ENCODE peak calls at places on chromosomes 4 and X, in four cellular contexts. D, G, V and P are unnamed samples.

GRCh38 chrX:74179071-74179470 is 124.9 kb upstream of the ZCCHC13 start:
- DNase-seq in D (peak), G (no peak), V (peak), P (peak)

GRCh38 chr4:183444953-183445543 is 612 bp downstream of the CDKN2AIP start:
- DNase-seq in D (no peak), G (peak), V (no peak), P (no peak)

GRCh38 chrX:13053171-13053570 is 8.8 kb upstream of the FAM9C start:
- DNase-seq in D (no peak), G (no peak), V (no peak), P (no peak)

GRCh38 chrX:98296129-98296528 is 1412.4 kb downstream of the RPA4 start:
- DNase-seq in D (no peak), G (no peak), V (no peak), P (no peak)

GRCh38 chr4:169815606-169816005 is 57.9 kb upstream of the HPF1 start:
- DNase-seq in D (peak), G (no peak), V (peak), P (no peak)

GRCh38 chr4:107619065-107619464 is 101.0 kb downstream of the PAPSS1 start:
- DNase-seq in D (peak), G (no peak), V (peak), P (peak)

GRCh38 chr4:37827802-37828321 is 1.4 kb downstream of the PGM2 start:
- DNase-seq in D (no peak), G (no peak), V (no peak), P (no peak)

GRCh38 chr4:176800891-176801534 is 8.3 kb upstream of the VEGFC start:
- DNase-seq in D (no peak), G (no peak), V (peak), P (no peak)

GRCh38 chr4:149296503-149296902 is 519.1 kb downstream of the IQCM start:
- DNase-seq in D (peak), G (no peak), V (no peak), P (no peak)

GRCh38 chrX:148371251-148371650 is 129.2 kb upstream of the AFF2 start:
- DNase-seq in D (peak), G (no peak), V (no peak), P (no peak)

GRCh38 chr4:157072002-157072401 is 3.9 kb upstream of the GLRB start:
- DNase-seq in D (no peak), G (no peak), V (peak), P (no peak)

GRCh38 chr4:48575964-48576363 is 85.9 kb downstream of the ZAR1 start:
- DNase-seq in D (no peak), G (no peak), V (peak), P (peak)

GRCh38 chr4:30208731-30209435 is 511.3 kb upstream of the PCDH7 start:
- DNase-seq in D (peak), G (no peak), V (peak), P (peak)

GRCh38 chr4:168551945-168552695 is 55.3 kb downstream of the PALLD start:
- DNase-seq in D (no peak), G (no peak), V (no peak), P (no peak)

GRCh38 chrX:13937370-13938052 is 92.2 kb downstream of the GEMIN8 start:
- DNase-seq in D (peak), G (no peak), V (peak), P (peak)

GRCh38 chr4:55561884-55562283 is 15.2 kb upstream of the CLOCK start:
- DNase-seq in D (no peak), G (no peak), V (no peak), P (no peak)

GRCh38 chr4:5206391-5206790 is 155.1 kb downstream of the STK32B start:
- DNase-seq in D (peak), G (no peak), V (peak), P (peak)

GRCh38 chrX:65985211-65985610 is 54.7 kb downstream of the VSIG4 start:
- DNase-seq in D (no peak), G (no peak), V (no peak), P (no peak)

GRCh38 chr4:25527044-25527443 is 128.6 kb upstream of the SLC34A2 start:
- DNase-seq in D (no peak), G (no peak), V (no peak), P (no peak)

GRCh38 chr4:66921433-66921832 is 623.9 kb downstream of the CENPC start:
- DNase-seq in D (no peak), G (no peak), V (no peak), P (no peak)

GRCh38 chrX:108511721-108512120 is 72.1 kb downstream of the COL4A5 start:
- DNase-seq in D (no peak), G (no peak), V (peak), P (peak)

GRCh38 chr4:87121332-87122065 is 98.9 kb downstream of the KLHL8 start:
- DNase-seq in D (no peak), G (no peak), V (peak), P (no peak)

GRCh38 chr4:73619351-73619750 is 885 bp downstream of the RASSF6 start:
- DNase-seq in D (no peak), G (no peak), V (no peak), P (no peak)

GRCh38 chr4:73615613-73616012 is 4.6 kb downstream of the RASSF6 start:
- DNase-seq in D (no peak), G (no peak), V (no peak), P (no peak)

GRCh38 chr4:73617256-73617655 is 3.0 kb downstream of the RASSF6 start:
- DNase-seq in D (no peak), G (no peak), V (no peak), P (no peak)

GRCh38 chr4:73621357-73621756 is 1.1 kb upstream of the RASSF6 start:
- DNase-seq in D (no peak), G (no peak), V (no peak), P (no peak)

DNA sequence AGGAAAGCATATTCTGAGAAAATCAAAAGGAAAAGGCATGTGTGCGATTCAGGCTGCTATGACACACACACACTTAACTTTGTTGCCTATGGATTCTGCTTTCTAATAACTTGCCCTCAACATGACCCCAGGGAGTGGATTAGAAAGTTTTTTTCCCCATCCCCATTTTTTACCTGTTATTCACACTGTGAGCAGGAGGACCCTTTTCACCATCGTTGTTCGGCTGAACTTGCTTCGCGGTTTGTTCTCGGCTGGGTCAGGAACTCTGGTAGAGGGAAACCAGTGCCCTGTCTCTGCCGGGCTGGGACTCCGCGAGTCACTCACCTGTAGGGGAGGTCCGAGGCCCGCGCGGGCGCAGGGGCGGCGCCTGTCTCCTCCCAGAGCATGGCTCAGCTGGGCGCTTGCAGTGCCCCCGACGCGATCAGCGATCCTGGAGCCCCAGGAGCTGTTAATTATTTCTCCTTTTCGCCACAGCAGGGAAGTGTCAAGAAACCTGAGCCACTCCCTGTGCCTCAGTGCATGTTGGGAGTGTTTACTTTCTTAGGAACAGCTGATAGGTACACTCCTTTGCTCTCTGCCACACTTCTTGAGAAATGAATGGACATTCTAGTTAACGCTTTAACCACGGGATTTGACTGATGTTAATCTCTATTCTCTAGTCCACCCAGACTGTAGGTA is at the start of gene RASSF6:
- DNase-seq in D (no peak), G (no peak), V (no peak), P (no peak)
- H3K4me3 ChIP-seq in D (peak), G (no peak), V (no peak), P (peak)

GRCh38 chr4:101211146-101211553 is 136.2 kb downstream of the PPP3CA start:
- DNase-seq in D (no peak), G (no peak), V (peak), P (no peak)
- H3K4me3 ChIP-seq in D (no peak), G (no peak), V (no peak), P (no peak)

DNA sequence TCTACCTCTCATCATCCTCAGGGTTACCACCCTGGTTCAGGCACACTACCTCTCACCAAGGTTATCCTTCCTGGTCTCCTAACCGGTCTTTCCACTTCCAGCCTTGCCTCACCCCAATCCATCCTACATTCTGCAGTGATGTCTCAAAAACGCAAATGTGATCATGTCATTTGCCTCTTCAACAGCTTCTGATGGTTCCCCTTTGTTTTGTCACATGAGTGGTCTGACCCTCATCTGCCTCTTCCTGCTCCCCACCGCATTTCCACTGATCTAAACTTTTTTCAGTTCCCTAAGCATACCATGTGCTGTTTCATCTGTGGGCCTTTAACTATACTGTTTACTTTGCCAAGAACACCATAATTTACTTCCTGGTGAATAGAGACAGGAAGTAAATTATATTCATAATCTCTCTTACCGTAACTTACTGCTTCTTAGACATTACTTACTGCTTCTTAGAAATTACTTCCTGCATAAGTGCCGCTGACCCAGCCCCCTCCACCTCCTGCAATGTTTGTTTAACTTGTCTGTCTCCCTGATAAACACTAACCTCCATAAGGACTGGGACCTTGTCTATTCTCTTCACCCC is 27.1 kb upstream of the NSUN7 start:
- DNase-seq in D (no peak), G (peak), V (no peak), P (no peak)
- H3K4me3 ChIP-seq in D (no peak), G (no peak), V (no peak), P (no peak)

GRCh38 chr4:62522273-62522672 is 1322.1 kb downstream of the ADGRL3 start:
- DNase-seq in D (no peak), G (no peak), V (no peak), P (no peak)
- H3K4me3 ChIP-seq in D (no peak), G (no peak), V (no peak), P (no peak)